ENCODE peak calls at places on chromosome 5, in six cellular contexts. C is CD8-positive, alpha-beta T cell; K is cardiac muscle cell; B is tibial nerve; O is MM.1S; Y is RWPE1. A is an unnamed sample.

GRCh38 chr5:154465169-154465568 is 12.9 kb downstream of the HAND1 start:
- DNase-seq in K (peak), Y (peak), O (no peak), B (no peak), C (no peak), A (no peak)

GRCh38 chr5:989961-990530 is 18.6 kb upstream of the NKD2 start:
- DNase-seq in Y (no peak), O (no peak), B (no peak), C (no peak), K (peak), A (no peak)

GRCh38 chr5:80739898-80740297 is 85.1 kb upstream of the DHFR start:
- DNase-seq in O (no peak), Y (no peak), K (no peak), C (no peak), B (no peak), A (no peak)

GRCh38 chr5:88683506-88684135 is 199.4 kb downstream of the MEF2C start:
- DNase-seq in Y (no peak), C (no peak), O (peak), K (no peak), B (no peak), A (peak)

GRCh38 chr5:34544403-34544802 is 111.7 kb upstream of the RAI14 start:
- DNase-seq in O (no peak), Y (no peak), B (no peak), K (no peak), C (no peak), A (no peak)

GRCh38 chr5:88672644-88673493 is 210.1 kb downstream of the MEF2C start:
- DNase-seq in O (no peak), B (no peak), C (no peak), Y (no peak), K (no peak), A (peak)

GRCh38 chr5:134240421-134240962 is 14.6 kb upstream of the PPP2CA start:
- DNase-seq in O (no peak), C (no peak), K (peak), B (no peak), Y (no peak), A (peak)

GRCh38 chr5:14737309-14737708 is 72.8 kb downstream of the OTULIN start:
- DNase-seq in C (no peak), Y (no peak), O (no peak), B (no peak), K (no peak), A (no peak)

GRCh38 chr5:9932770-9933169 is 302.6 kb upstream of the TAS2R1 start:
- DNase-seq in O (no peak), C (no peak), K (peak), Y (no peak), B (no peak), A (no peak)

GRCh38 chr5:74801197-74801596 is 34.1 kb downstream of the NSA2 start:
- DNase-seq in B (no peak), K (no peak), Y (no peak), C (no peak), O (no peak), A (no peak)

GRCh38 chr5:41918105-41918504 is 7.0 kb upstream of the FBXO4 start:
- DNase-seq in O (no peak), B (no peak), Y (no peak), C (no peak), K (no peak), A (no peak)

GRCh38 chr5:11415751-11416150 is 488.5 kb downstream of the CTNND2 start:
- DNase-seq in C (no peak), K (no peak), O (no peak), Y (no peak), B (no peak), A (no peak)

GRCh38 chr5:172721455-172722308 is 49.3 kb downstream of the DUSP1 start:
- DNase-seq in K (peak), Y (no peak), O (no peak), B (no peak), C (no peak), A (no peak)

GRCh38 chr5:119078870-119079269 is 8.0 kb downstream of the DMXL1 start:
- DNase-seq in B (no peak), C (no peak), Y (no peak), K (peak), O (no peak), A (no peak)

GRCh38 chr5:76522103-76522942 is 100.9 kb downstream of the F2RL2 start:
- DNase-seq in B (no peak), C (no peak), O (no peak), Y (no peak), K (no peak), A (no peak)

GRCh38 chr5:556909-557441 is 32.7 kb upstream of the SLC9A3 start:
- DNase-seq in K (no peak), O (no peak), B (no peak), Y (no peak), C (no peak), A (no peak)

GRCh38 chr5:22470408-22470807 is 382.7 kb downstream of the CDH12 start:
- DNase-seq in B (no peak), O (no peak), C (no peak), Y (no peak), K (no peak), A (no peak)

GRCh38 chr5:99317136-99317535 is 388.3 kb upstream of the CHD1 start:
- DNase-seq in C (no peak), O (no peak), K (no peak), Y (no peak), B (no peak), A (no peak)

GRCh38 chr5:91384671-91385430 is 1.7 kb upstream of the ARRDC3 start:
- DNase-seq in B (no peak), C (peak), Y (peak), K (peak), O (peak), A (peak)

GRCh38 chr5:149645236-149645635 is 63.9 kb downstream of the ARHGEF37 start:
- DNase-seq in O (no peak), Y (no peak), K (no peak), C (no peak), B (no peak), A (no peak)

GRCh38 chr5:139294372-139295165 is 1.0 kb downstream of the MATR3 start:
- DNase-seq in K (peak), C (peak), B (peak), Y (peak), O (peak), A (peak)

GRCh38 chr5:149937610-149938009 is 7.0 kb downstream of the PDE6A start:
- DNase-seq in B (no peak), K (no peak), C (no peak), Y (peak), O (no peak), A (no peak)

GRCh38 chr5:92659246-92659645 is 921.8 kb downstream of the NR2F1-AS1 start:
- DNase-seq in O (no peak), B (no peak), Y (no peak), K (no peak), C (no peak), A (no peak)
- H3K27ac ChIP-seq in O (no peak), B (no peak), Y (no peak), K (no peak), C (no peak), A (no peak)

DNA sequence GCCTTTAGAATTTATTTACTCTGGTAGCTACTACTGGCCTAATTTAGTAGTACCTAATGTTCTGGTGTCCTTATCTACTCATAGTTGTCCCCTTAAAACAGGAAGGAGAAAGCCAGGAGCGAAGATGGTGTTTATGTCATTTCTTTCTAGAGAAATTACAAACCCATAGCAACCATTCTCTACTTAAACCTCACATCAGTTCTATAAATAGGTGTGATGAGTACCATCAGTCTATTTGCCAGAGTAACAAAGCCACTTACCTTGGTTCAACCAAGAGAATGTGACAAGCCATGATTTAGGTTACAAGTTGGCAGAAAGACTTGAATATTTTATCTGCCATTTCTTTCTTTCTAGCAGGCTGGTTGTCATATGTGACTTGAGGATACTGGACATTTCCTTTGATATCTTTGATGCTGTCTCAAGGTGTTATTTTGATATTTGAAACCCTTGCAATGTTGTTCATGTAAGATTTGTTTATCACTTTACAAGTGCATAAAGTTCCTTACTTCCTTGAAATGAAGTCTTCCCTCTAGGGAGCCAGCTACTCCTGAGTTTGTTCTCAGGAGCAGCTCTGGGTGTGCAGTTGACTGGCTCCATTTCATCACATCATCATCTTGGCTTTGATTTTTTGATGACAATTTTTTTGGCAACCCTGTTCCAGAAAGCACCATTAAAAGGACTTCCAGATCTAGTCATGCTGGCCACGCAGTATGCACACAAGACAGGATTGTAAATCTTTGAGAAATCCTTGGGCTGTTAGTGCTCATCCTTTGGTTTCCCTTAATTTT is 286.8 kb downstream of the ARHGAP26 start:
- DNase-seq in B (no peak), Y (no peak), O (no peak), C (no peak), K (no peak), A (no peak)
- H3K27ac ChIP-seq in B (no peak), Y (no peak), O (peak), C (no peak), K (no peak), A (peak)

GRCh38 chr5:73438897-73439470 is 9.6 kb downstream of the FOXD1 start:
- DNase-seq in Y (no peak), C (no peak), K (no peak), O (no peak), B (no peak), A (no peak)

GRCh38 chr5:73441377-73441776 is 7.2 kb downstream of the FOXD1 start:
- DNase-seq in Y (no peak), O (no peak), B (no peak), C (no peak), K (no peak), A (no peak)

GRCh38 chr5:73438048-73438896 is 10.3 kb downstream of the FOXD1 start:
- DNase-seq in O (no peak), C (no peak), Y (peak), B (no peak), K (no peak), A (no peak)

GRCh38 chr5:73442152-73442860 is 6.3 kb downstream of the FOXD1 start:
- DNase-seq in K (no peak), O (no peak), B (no peak), C (no peak), Y (no peak), A (no peak)

DNA sequence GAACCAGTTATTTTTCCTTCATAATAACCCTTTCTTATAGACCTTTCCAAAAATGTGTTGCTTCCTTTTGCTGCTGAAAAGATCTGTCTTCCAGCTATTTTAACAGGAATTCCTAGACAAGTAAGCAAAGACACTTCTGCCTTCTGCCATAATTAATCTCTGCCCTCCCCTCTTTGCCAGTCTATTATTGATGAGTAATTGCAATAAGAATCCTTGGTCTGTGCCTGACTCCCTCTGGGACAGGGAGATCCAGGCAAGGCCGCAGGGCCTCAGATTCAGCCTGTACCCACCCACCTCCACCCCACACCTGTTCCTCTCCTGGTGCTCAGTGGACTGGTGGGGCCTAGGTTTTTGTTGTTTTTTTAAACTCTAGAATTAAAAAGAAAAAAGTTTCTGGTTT is 8.3 kb downstream of the FOXD1 start:
- DNase-seq in B (no peak), Y (no peak), K (no peak), C (no peak), O (no peak), A (no peak)
- H3K27ac ChIP-seq in B (no peak), Y (no peak), K (no peak), C (no peak), O (no peak), A (no peak)

GRCh38 chr5:94403483-94403882 is 214.9 kb downstream of the KIAA0825 start:
- DNase-seq in Y (no peak), C (no peak), B (no peak), K (no peak), O (no peak), A (no peak)

GRCh38 chr5:94407023-94407422 is 211.4 kb downstream of the KIAA0825 start:
- DNase-seq in B (no peak), K (peak), C (no peak), Y (peak), O (no peak), A (no peak)

GRCh38 chr5:94409440-94409839 is 209.0 kb downstream of the KIAA0825 start:
- DNase-seq in O (no peak), B (no peak), Y (no peak), C (no peak), K (no peak), A (no peak)
- H3K27ac ChIP-seq in O (no peak), B (no peak), Y (no peak), C (no peak), K (no peak), A (no peak)

DNA sequence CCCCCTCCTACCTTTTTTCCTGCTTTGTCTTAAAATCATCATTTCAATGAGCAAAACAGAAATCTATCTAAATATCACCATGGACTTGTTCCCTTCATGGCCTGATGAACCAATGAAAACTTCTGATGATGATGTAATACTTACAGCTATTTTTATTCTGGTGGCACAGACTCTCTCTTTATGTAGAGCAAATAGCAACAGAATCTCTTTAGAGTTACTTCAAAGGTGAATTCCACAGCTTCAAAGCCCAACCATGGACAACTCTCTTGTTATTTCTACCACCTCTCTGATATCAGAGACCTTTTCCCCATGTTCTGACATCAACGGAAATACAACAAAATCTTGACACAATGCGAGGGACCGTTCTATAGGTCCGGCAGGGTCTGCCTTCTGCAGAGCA is 70.1 kb downstream of the RETREG1 start:
- DNase-seq in O (no peak), B (no peak), C (no peak), Y (no peak), K (no peak), A (no peak)
- H3K27ac ChIP-seq in O (no peak), B (no peak), C (no peak), Y (no peak), K (peak), A (peak)

DNA sequence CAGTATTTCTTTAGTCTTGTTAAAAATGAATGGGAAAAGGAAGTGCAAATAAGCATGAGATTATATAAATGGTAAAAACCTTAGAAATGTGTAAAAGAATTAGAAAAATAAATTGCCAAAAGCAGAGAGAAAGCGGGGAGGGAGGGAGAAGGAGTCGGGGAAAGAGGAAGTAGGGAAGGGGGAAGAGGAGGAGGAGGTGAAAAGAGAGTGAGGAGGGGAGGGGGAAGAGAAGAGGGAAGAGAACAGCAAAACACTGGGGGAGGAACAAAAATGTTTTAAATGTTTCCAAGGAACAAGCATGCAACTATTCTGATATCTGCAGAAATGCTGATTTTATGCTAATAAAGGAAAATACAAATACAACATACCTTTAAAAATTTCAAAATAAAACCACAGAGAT is 317.5 kb downstream of the PIK3R1 start:
- DNase-seq in C (no peak), B (no peak), O (no peak), K (no peak), Y (no peak), A (no peak)
- H3K27ac ChIP-seq in C (no peak), B (no peak), O (no peak), K (no peak), Y (no peak), A (peak)

GRCh38 chr5:8842906-8843590 is 702.8 kb downstream of the SEMA5A start:
- DNase-seq in B (no peak), K (peak), O (no peak), C (no peak), Y (no peak), A (peak)
- H3K27ac ChIP-seq in B (no peak), K (no peak), O (no peak), C (no peak), Y (no peak), A (peak)

A was measured in dorsolateral prefrontal cortex.